ENCODE peak calls at places on chromosomes 2 and 18, in five cellular contexts. Q is stomach, A is sigmoid colon, Y is HepG2, Z is A549. E is an unnamed sample.
A peak's percentile ranks its signal among the peaks of the same experiment; 100 is the strongest.

GRCh38 chr18:63617049-63617995 is 26.7 kb downstream of the SERPINB4 start:
- DNase-seq in Q (no peak), A (no peak), Y (no peak), Z (no peak), E (no peak)

GRCh38 chr2:27152796-27153464 is 4.1 kb downstream of the TCF23 start:
- DNase-seq in Q (no peak), A (no peak), Y (no peak), Z (no peak), E (peak; percentile 44)

GRCh38 chr18:36580266-36580665 is 248.5 kb downstream of the TPGS2 start:
- DNase-seq in Q (no peak), A (peak; percentile 76), Y (no peak), Z (no peak), E (no peak)

GRCh38 chr2:23445450-23445868 is 60.5 kb downstream of the KLHL29 start:
- DNase-seq in Q (no peak), A (no peak), Y (no peak), Z (no peak), E (no peak)

GRCh38 chr2:225494100-225494459 is 94.6 kb downstream of the NYAP2 start:
- DNase-seq in Q (no peak), A (no peak), Y (no peak), Z (no peak), E (no peak)

GRCh38 chr2:122634261-122634660 is 878.8 kb downstream of the TSN start:
- DNase-seq in Q (no peak), A (no peak), Y (no peak), Z (peak; percentile 26), E (no peak)

GRCh38 chr2:16019060-16019475 is 78.7 kb downstream of the MYCN start:
- DNase-seq in Q (no peak), A (no peak), Y (no peak), Z (no peak), E (no peak)

GRCh38 chr2:86201951-86202692 is 2.9 kb downstream of the MRPL35 start:
- DNase-seq in Q (no peak), A (no peak), Y (no peak), Z (no peak), E (no peak)

GRCh38 chr2:218648473-218649100 is 10.8 kb downstream of the ZNF142 start:
- DNase-seq in Q (peak; percentile 51), A (no peak), Y (peak; percentile 56), Z (peak; percentile 80), E (peak; percentile 54)

GRCh38 chr2:237447496-237447895 is 33.5 kb upstream of the COL6A3 start:
- DNase-seq in Q (no peak), A (no peak), Y (no peak), Z (no peak), E (no peak)

GRCh38 chr2:1553671-1554295 is 140.5 kb downstream of the TPO start:
- DNase-seq in Q (no peak), A (no peak), Y (no peak), Z (peak; percentile 58), E (no peak)

GRCh38 chr2:171726841-171727460 is 39.7 kb downstream of the DYNC1I2 start:
- DNase-seq in Q (no peak), A (no peak), Y (no peak), Z (no peak), E (no peak)

GRCh38 chr2:52558265-52558664 is 1209.3 kb upstream of the CHAC2 start:
- DNase-seq in Q (no peak), A (no peak), Y (no peak), Z (no peak), E (no peak)

GRCh38 chr18:12621737-12622306 is 36.1 kb downstream of the SPIRE1 start:
- DNase-seq in Q (no peak), A (no peak), Y (no peak), Z (no peak), E (no peak)

GRCh38 chr2:232367591-232368233 is 10.8 kb upstream of the ALPP start:
- DNase-seq in Q (no peak), A (peak; percentile 60), Y (peak; percentile 24), Z (peak; percentile 26), E (no peak)

GRCh38 chr18:79447703-79448367 is 52.1 kb downstream of the NFATC1 start:
- DNase-seq in Q (no peak), A (no peak), Y (no peak), Z (no peak), E (no peak)

GRCh38 chr18:3873698-3874495 is 423.9 kb downstream of the TGIF1 start:
- DNase-seq in Q (no peak), A (no peak), Y (no peak), Z (no peak), E (no peak)

GRCh38 chr2:172429351-172429968 is 2.1 kb downstream of the ITGA6 start:
- DNase-seq in Q (no peak), A (no peak), Y (no peak), Z (no peak), E (no peak)

GRCh38 chr2:98172951-98173350 is 86.0 kb downstream of the VWA3B start:
- DNase-seq in Q (no peak), A (no peak), Y (no peak), Z (no peak), E (no peak)

GRCh38 chr18:74791501-74792188 is 194.0 kb downstream of the ZNF407 start:
- DNase-seq in Q (no peak), A (no peak), Y (no peak), Z (no peak), E (no peak)

GRCh38 chr2:69119541-69119940 is 106.6 kb downstream of the ANTXR1 start:
- DNase-seq in Q (no peak), A (no peak), Y (no peak), Z (no peak), E (no peak)

GRCh38 chr2:64651590-64651989 is 2.1 kb downstream of the SERTAD2 start:
- DNase-seq in Q (no peak), A (no peak), Y (no peak), Z (no peak), E (no peak)

DNA sequence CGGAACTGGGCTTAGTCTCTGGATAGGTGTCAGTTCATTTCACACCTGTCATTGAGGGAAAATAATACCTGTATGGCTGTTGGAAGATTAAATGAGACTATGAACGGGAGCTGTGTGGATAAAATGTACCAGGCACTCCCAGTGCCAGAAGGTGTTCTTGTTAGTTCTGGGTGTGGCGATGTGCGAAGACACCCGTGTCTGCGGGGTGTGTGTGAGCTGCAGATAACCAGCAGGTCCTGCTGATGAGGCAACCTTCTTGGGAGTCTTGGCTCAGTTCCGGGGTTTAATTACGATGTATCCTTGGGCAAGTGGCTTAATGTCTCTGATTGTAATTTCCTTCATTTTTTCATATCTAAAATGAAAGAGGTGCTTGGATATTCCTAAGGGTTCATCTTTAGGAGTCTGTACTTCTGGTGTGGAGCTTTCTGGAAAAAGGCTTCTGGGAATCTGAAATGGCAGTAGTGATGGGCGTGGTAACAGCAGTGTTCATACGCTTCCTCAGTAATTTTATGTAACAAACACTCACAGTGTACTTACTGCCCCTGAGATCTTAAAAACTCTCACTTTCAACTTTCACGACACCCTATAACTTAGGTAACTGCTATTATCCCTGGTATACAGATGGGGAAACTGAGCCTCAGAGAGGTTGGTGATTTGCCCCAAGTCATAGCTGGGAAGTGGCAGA is 35.0 kb downstream of the NEDD4L start:
- DNase-seq in Q (peak; percentile 41), A (no peak), Y (no peak), Z (no peak), E (peak; percentile 78)
- TF ChIP-seq EP300 in Q (no peak), A (no peak), Y (no peak), Z (no peak), E (peak; percentile 14)

GRCh38 chr2:137968477-137969417 is 4.5 kb downstream of the HNMT start:
- DNase-seq in Q (no peak), A (no peak), Y (peak; percentile 83), Z (no peak), E (no peak)
- H3K4me3 ChIP-seq in Q (no peak overlapping the region), A (no peak overlapping the region), Y (peak overlapping the region; percentile 85), Z (no peak overlapping the region), E (no peak overlapping the region)

DNA sequence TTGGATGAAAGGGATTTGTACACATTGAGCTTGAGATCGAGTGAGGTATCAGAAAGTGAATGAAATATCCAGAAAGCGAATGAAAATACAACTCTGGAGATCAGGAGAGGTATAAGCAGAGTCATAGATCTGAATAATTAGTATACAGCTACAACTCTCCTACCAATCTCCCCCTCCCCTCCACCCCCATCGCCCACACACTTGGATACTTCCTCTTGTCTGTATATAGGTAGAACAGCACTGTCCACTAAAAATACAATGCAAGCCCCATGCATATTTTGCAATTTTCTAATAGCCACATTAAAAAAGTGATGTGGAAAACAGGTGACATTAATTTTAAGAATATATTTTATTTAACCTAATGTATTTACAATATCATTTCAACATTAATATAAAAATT is 23.7 kb upstream of the WIPF1 start:
- DNase-seq in Q (no peak), A (no peak), Y (no peak), Z (no peak), E (no peak)
- TF ChIP-seq EP300 in Q (no peak), A (no peak), Y (no peak), Z (no peak), E (no peak)

GRCh38 chr2:127465258-127465657 is 47.0 kb downstream of the PROC start:
- DNase-seq in Q (no peak), A (no peak), Y (no peak), Z (no peak), E (no peak)

GRCh38 chr2:127464470-127465257 is 46.4 kb downstream of the PROC start:
- DNase-seq in Q (no peak), A (no peak), Y (no peak), Z (no peak), E (no peak)

GRCh38 chr2:127469051-127469450 is 50.8 kb downstream of the PROC start:
- DNase-seq in Q (no peak), A (no peak), Y (no peak), Z (no peak), E (no peak)

DNA sequence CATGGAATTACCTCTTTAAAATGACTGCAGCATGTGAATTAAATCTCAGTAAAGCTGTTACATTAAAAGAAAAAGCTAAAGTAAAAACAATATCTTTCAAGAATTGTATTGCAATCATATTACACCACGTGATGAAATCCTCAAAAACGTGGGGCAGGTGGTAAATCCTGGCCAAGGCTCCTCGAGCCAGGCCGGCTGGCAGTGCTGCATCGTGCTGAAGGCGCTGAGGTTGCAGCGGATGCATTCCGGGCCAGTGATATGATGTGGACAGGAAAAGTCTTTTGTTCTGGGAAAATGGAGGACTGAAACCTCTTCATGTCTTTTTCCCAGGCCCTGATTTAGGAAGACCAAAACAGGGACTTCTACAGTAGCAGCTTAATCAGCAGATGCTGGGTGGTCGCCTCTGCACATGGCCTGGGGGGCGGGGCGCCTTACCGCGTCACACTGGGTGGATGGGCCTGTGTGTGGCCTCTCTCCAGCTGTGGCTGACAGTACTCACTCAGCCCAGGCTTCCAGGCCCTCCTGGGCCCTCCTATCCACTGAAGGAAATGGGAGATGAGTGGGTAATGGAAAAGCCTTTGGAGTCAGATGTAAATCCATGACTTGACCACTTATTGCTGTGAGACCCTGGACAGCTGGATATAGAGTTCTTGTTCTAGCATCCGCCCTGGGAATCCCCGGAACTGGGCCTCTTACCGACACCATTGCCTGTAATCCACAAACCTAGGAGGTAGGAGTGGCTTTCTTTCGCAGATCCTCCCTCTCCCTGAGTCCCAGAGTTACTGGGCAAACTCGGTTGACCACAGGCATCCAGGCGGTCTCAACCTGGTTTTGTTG is 45.1 kb downstream of the PROC start:
- DNase-seq in Q (no peak), A (no peak), Y (no peak), Z (no peak), E (no peak)
- H3K4me3 ChIP-seq in Q (no peak overlapping the region), A (no peak overlapping the region), Y (no peak overlapping the region), Z (no peak overlapping the region), E (no peak overlapping the region)

E was measured in transverse colon.